ENCODE peak calls at places on chromosomes 5 and 9, in nine cellular contexts. T, X, S, A, F, J, H, B and L are unnamed samples.

GRCh38 chr9:15837079-15837679 is 284.3 kb downstream of the CCDC171 start:
- DNase-seq in T (peak; percentile 65), X (no peak), S (peak; percentile 20), A (no peak), F (no peak), J (peak; percentile 74), H (peak; percentile 76), B (peak; percentile 9), L (no peak)

GRCh38 chr5:24364711-24365110 is 280.1 kb downstream of the CDH10 start:
- DNase-seq in T (no peak), X (no peak), S (no peak), A (no peak), F (no peak), J (no peak), H (no peak), B (no peak), L (no peak)

GRCh38 chr5:1783214-1783551 is 16.5 kb downstream of the MRPL36 start:
- DNase-seq in T (no peak), X (no peak), S (no peak), A (no peak), F (peak; percentile 65), J (peak; percentile 79), H (no peak), B (no peak), L (peak; percentile 29)

GRCh38 chr5:172133359-172134029 is 54.5 kb downstream of the STK10 start:
- DNase-seq in T (peak; percentile 92), X (peak; percentile 39), S (no peak), A (peak; percentile 80), F (peak; percentile 45), J (no peak), H (peak; percentile 43), B (no peak), L (no peak)

GRCh38 chr5:177446184-177447065 is at the start of gene PRR7:
- DNase-seq in T (peak; percentile 64), X (no peak), S (peak; percentile 53), A (peak; percentile 50), F (no peak), J (peak; percentile 78), H (peak; percentile 79), B (peak; percentile 31), L (no peak)

GRCh38 chr9:129146441-129146933 is 31.6 kb downstream of the IER5L start:
- DNase-seq in T (no peak), X (no peak), S (no peak), A (no peak), F (no peak), J (no peak), H (no peak), B (no peak), L (no peak)

GRCh38 chr5:143426437-143426991 is 23.0 kb upstream of the NR3C1 start:
- DNase-seq in T (no peak), X (no peak), S (no peak), A (no peak), F (no peak), J (no peak), H (no peak), B (no peak), L (no peak)

GRCh38 chr5:150461231-150461630 is 11.7 kb upstream of the RPS14 start:
- DNase-seq in T (no peak), X (peak; percentile 60), S (no peak), A (no peak), F (no peak), J (peak; percentile 24), H (no peak), B (no peak), L (no peak)

GRCh38 chr9:37407468-37407867 is 15.0 kb upstream of the GRHPR start:
- DNase-seq in T (no peak), X (no peak), S (no peak), A (no peak), F (no peak), J (no peak), H (peak; percentile 41), B (no peak), L (no peak)

GRCh38 chr5:37370550-37370863 is 399 bp downstream of the NUP155 start:
- DNase-seq in T (no peak), X (no peak), S (no peak), A (no peak), F (no peak), J (no peak), H (no peak), B (no peak), L (peak; percentile 67)
- H3K27ac ChIP-seq in T (peak overlapping the region; percentile 60), X (peak overlapping the region; percentile 86), S (peak overlapping the region; percentile 70), A (peak overlapping the region; percentile 75), F (peak overlapping the region; percentile 43), J (peak overlapping the region; percentile 72), H (peak overlapping the region; percentile 64), B (peak overlapping the region; percentile 71), L (peak overlapping the region; percentile 85)

GRCh38 chr5:553874-554273 is 29.6 kb upstream of the SLC9A3 start:
- DNase-seq in T (no peak), X (no peak), S (peak; percentile 85), A (peak; percentile 12), F (peak; percentile 57), J (no peak), H (peak; percentile 57), B (no peak), L (peak; percentile 65)

GRCh38 chr5:556909-557441 is 32.7 kb upstream of the SLC9A3 start:
- DNase-seq in T (no peak), X (no peak), S (peak; percentile 59), A (peak; percentile 48), F (no peak), J (no peak), H (no peak), B (no peak), L (no peak)

GRCh38 chr5:554284-554988 is 30.2 kb upstream of the SLC9A3 start:
- DNase-seq in T (no peak), X (no peak), S (no peak), A (peak; percentile 9), F (no peak), J (no peak), H (no peak), B (no peak), L (peak; percentile 36)

GRCh38 chr5:558326-558725 is 34.1 kb upstream of the SLC9A3 start:
- DNase-seq in T (no peak), X (no peak), S (no peak), A (peak; percentile 8), F (no peak), J (no peak), H (no peak), B (no peak), L (peak; percentile 76)

DNA sequence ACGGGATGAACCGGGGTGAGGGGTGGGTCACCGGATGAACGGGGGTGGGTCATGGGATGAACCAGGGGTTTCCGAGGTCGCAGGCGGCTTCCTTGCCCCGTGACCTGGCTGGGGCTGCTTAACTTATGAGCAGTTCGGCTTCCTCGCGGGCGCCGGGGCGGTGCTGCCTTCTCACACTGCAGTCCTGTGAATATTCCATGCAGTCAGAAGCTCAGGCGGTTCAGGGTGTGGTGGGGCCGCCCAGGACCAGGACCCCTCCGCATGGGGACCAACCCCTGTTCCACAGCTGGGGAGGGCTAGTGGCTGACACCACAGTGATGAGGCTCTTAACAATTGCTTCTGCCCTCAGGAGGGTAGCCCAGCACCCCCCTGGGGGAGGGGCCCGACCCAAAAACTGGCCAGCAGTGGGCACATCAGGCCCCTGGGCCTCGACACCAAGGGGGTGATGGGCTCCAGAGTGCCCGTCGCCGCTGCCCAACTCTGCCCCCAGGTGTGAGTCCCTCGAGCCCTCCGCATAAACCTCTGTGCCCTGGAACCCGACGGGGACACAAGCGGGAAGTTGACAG is 30.9 kb upstream of the SLC9A3 start:
- DNase-seq in T (no peak), X (no peak), S (peak; percentile 41), A (peak; percentile 14), F (no peak), J (no peak), H (no peak), B (no peak), L (peak; percentile 52)
- TF ChIP-seq CTCF in T (no peak), X (no peak), S (no peak), A (no peak), F (no peak), J (no peak), H (no peak), B (no peak), L (no peak)

DNA sequence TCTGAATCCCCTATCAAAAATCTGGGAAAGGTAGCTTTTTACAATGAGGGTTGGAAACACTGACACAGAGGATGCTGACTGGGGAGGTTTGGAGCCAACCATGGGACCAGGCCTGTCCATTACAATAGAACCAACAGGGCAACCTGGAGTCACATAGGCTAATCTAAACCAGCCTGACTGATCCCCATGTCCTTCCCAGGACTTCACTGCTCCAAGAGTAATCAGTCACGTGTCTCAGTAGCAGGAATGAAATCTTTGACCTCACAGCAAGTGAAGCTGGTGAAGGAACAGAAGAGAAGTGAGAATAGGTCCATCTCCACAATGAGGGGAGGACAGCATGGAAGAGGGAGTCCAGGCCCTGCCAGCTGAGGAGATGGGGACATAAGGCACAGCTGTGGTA is 16.0 kb upstream of the GLRX start:
- DNase-seq in T (no peak), X (no peak), S (no peak), A (no peak), F (no peak), J (no peak), H (no peak), B (no peak), L (no peak)
- H3K4me1 ChIP-seq in T (peaks cover 15% of the 10 kb centered on the region), X (peaks cover 79% of the 10 kb centered on the region), S (peaks cover 16% of the 10 kb centered on the region), A (peaks cover 40% of the 10 kb centered on the region), F (peaks cover 54% of the 10 kb centered on the region), J (peaks cover 7% of the 10 kb centered on the region), H (peaks cover 21% of the 10 kb centered on the region), B (peaks cover 35% of the 10 kb centered on the region), L (peaks cover 58% of the 10 kb centered on the region)

GRCh38 chr9:136095028-136095494 is at the start of gene NACC2:
- DNase-seq in T (peak; percentile 52), X (peak; percentile 81), S (peak; percentile 79), A (no peak), F (no peak), J (peak; percentile 78), H (peak; percentile 65), B (peak; percentile 71), L (no peak)

GRCh38 chr9:136096505-136097001 is 1.5 kb upstream of the NACC2 start:
- DNase-seq in T (no peak), X (no peak), S (no peak), A (no peak), F (peak; percentile 31), J (no peak), H (no peak), B (no peak), L (no peak)

GRCh38 chr9:136093995-136094881 is 851 bp downstream of the NACC2 start:
- DNase-seq in T (peak; percentile 31), X (peak; percentile 93), S (peak; percentile 76), A (peak; percentile 85), F (no peak), J (peak; percentile 66), H (peak; percentile 44), B (peak; percentile 85), L (no peak)

GRCh38 chr9:136093331-136093986 is 1.6 kb downstream of the NACC2 start:
- DNase-seq in T (no peak), X (peak; percentile 84), S (peak; percentile 54), A (peak; percentile 72), F (no peak), J (no peak), H (no peak), B (no peak), L (no peak)

DNA sequence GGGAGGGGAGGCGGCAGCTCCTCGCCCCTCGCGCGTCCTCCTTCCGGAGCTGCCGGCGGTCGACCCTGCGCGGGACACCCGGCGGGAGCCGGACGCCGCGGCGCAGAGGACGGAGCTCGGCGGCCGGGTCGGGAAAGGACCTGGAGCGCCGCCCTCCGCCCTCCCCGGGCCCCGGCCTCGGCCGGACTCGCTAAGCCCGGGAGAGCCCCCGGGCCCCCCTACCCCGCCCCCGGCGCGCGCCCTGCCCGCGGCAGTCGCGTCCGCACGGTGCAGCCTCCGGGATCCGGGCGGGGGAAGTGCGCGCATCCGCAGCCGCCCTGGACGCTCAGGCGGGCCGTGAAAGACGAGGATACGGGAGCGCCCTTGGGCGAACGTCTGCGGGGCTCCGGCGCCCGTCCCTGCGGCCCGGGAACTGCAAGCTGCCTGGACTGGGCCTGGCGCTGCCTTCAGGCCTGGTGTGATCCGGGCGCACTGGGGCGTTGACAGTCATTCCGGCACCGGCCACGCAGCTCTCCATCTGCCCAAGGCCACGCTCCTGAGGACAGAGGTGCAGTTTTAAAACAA is 488 bp upstream of the NACC2 start:
- DNase-seq in T (peak; percentile 31), X (peak; percentile 42), S (peak; percentile 45), A (no peak), F (peak; percentile 23), J (peak; percentile 52), H (peak; percentile 25), B (no peak), L (no peak)
- H3K27ac ChIP-seq in T (peak overlapping the region; percentile 40), X (peak overlapping the region; percentile 95), S (peak overlapping the region; percentile 79), A (peak overlapping the region; percentile 86), F (no peak overlapping the region), J (no peak overlapping the region), H (no peak overlapping the region), B (peak overlapping the region; percentile 98), L (peak overlapping the region; percentile 79)